ENCODE peak calls at places on chromosomes 1 and 21, in ten cellular contexts. F is DND-41, H is uterus, O is suprapubic skin, L is choroid plexus epithelial cell, R is cardiac muscle cell, X is fibroblast of mammary gland, K is BE2C, C is breast epithelium, D is cardiac fibroblast. E is an unnamed sample.

GRCh38 chr21:44612669-44613229 is 870 bp downstream of the KRTAP10-8 start:
- DNase-seq in F (no peak), H (no peak), O (no peak), L (no peak), R (no peak), X (no peak), K (no peak), C (no peak), D (no peak), E (no peak)

GRCh38 chr1:59414406-59415133 is 117.7 kb downstream of the FGGY start:
- DNase-seq in F (no peak), H (no peak), O (no peak), L (peak), R (peak), X (peak), K (peak), C (no peak), D (peak), E (no peak)

GRCh38 chr1:6392081-6392879 is 1.3 kb downstream of the ACOT7 start:
- DNase-seq in F (peak), H (no peak), O (no peak), L (no peak), R (no peak), X (no peak), K (no peak), C (no peak), D (no peak), E (no peak)

GRCh38 chr1:112515311-112516009 is 6.7 kb downstream of the WNT2B start:
- DNase-seq in F (no peak), H (no peak), O (no peak), L (peak), R (peak), X (peak), K (no peak), C (no peak), D (peak), E (no peak)

GRCh38 chr21:25964009-25964408 is 206.6 kb downstream of the APP start:
- DNase-seq in F (no peak), H (no peak), O (no peak), L (no peak), R (peak), X (peak), K (no peak), C (no peak), D (no peak), E (no peak)

GRCh38 chr1:161209790-161210409 is 5.2 kb upstream of the FCER1G start:
- DNase-seq in F (peak), H (peak), O (no peak), L (peak), R (peak), X (peak), K (peak), C (peak), D (peak), E (no peak)

GRCh38 chr1:100219879-100220278 is 29.8 kb downstream of the DBT start:
- DNase-seq in F (no peak), H (no peak), O (no peak), L (peak), R (peak), X (peak), K (no peak), C (no peak), D (peak), E (no peak)

GRCh38 chr1:94237291-94238226 is at the start of gene ARHGAP29:
- DNase-seq in F (peak), H (peak), O (peak), L (peak), R (peak), X (peak), K (peak), C (peak), D (peak), E (no peak)

GRCh38 chr1:101769520-101769919 is 227.2 kb downstream of the OLFM3 start:
- DNase-seq in F (peak), H (no peak), O (no peak), L (peak), R (peak), X (peak), K (peak), C (no peak), D (peak), E (no peak)

GRCh38 chr1:193417420-193417819 is 231.0 kb upstream of the B3GALT2 start:
- DNase-seq in F (no peak), H (peak), O (no peak), L (peak), R (peak), X (peak), K (no peak), C (no peak), D (peak), E (no peak)

GRCh38 chr1:221576268-221576667 is 165.6 kb downstream of the DUSP10 start:
- DNase-seq in F (no peak), H (no peak), O (no peak), L (peak), R (peak), X (peak), K (peak), C (no peak), D (peak), E (no peak)

GRCh38 chr21:30269803-30270530 is 12.8 kb downstream of the KRTAP24-1 start:
- DNase-seq in F (no peak), H (no peak), O (no peak), L (no peak), R (no peak), X (no peak), K (no peak), C (no peak), D (no peak), E (no peak)

DNA sequence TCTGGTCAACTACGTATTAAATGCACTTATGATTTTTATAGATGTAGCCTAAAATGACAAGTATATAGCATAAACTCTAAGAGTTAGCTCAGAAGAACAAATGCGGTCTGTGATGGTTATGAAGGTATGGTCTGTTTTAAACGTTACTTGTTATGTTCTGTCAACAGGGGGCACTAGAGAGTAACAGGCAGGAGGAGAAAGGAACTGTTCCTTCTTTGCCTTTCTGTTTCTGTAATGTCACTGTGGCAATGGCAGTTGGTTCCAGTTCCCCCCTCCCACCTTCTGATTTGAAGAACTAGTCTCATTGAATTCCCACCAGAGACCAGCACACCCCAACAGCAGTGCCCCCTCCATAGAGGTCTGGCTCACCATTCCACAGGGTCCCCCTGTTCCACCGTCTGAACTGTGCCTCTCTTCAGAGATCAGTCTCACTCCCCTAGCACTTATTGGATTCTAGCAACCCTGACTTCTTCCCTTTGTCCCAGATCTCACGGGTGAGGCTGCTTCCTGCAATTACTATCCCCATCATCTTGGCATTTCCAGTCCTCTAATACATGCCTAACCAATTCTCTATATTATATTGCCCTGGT is 14.0 kb downstream of the KRTAP24-1 start:
- DNase-seq in F (peak), H (no peak), O (no peak), L (peak), R (peak), X (peak), K (peak), C (no peak), D (no peak), E (no peak)
- TF ChIP-seq CTCF in F (peak), H (no peak), O (no peak), L (peak), R (peak), X (peak), K (peak), C (no peak), D (no peak), E (no peak)

DNA sequence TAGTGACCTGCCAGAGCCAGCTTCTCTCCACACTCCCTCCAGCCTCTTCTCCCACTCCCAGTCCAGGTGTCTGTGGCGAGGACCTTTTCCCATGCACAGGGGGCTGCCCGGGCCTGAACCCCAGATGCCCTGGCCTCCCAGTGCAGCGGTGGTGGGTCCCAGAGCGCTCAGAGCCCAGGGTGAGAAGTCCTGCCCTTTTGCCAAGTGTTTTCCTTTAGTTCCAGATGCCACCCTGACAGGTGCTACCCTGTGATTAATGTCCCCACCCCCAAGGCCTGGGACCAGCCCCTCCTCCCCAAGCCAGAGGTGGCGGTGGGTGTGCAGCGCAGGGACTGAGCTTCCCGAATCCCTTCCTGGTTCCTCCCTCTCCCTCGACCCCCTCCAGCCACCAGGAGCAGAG is 90.4 kb downstream of the PAX7 start:
- DNase-seq in F (no peak), H (no peak), O (no peak), L (no peak), R (no peak), X (no peak), K (no peak), C (no peak), D (no peak), E (no peak)
- H3K4me3 ChIP-seq in F (no peak), H (no peak), O (no peak), L (no peak), R (no peak), X (no peak), K (no peak), C (no peak), D (no peak), E (no peak)

DNA sequence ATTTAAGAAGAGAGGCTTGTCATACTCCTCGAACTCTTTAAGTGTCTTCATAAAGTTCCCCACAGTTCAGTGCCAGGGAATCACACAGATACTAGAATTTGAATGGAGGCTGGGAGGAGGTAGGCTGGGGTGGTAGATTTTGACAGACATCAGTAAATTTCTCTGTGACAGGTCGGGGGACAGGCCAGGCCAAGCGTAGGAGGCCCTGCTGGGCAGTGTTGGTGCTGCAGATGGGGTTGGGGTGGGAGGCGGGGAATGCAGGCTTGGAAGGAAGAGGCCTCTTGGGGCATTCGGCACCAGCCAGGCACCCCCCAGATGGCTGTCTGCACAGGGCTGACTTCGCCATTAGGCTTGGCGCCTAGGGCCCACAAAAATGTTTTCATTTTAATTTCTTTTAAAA is 84.0 kb downstream of the MAN1C1 start:
- DNase-seq in F (no peak), H (no peak), O (peak), L (no peak), R (no peak), X (no peak), K (peak), C (no peak), D (peak), E (no peak)
- TF ChIP-seq CTCF in F (no peak), H (peak), O (no peak), L (peak), R (peak), X (peak), K (peak), C (no peak), D (peak), E (peak)

GRCh38 chr1:1462318-1462966 is 9.1 kb upstream of the ATAD3B start:
- DNase-seq in F (no peak), H (no peak), O (no peak), L (no peak), R (peak), X (peak), K (peak), C (peak), D (peak), E (no peak)

GRCh38 chr1:1460540-1461130 is 10.9 kb upstream of the ATAD3B start:
- DNase-seq in F (no peak), H (no peak), O (no peak), L (no peak), R (no peak), X (no peak), K (no peak), C (no peak), D (no peak), E (no peak)

GRCh38 chr1:1463312-1463711 is 8.3 kb upstream of the ATAD3B start:
- DNase-seq in F (no peak), H (no peak), O (no peak), L (no peak), R (no peak), X (no peak), K (no peak), C (no peak), D (no peak), E (no peak)

DNA sequence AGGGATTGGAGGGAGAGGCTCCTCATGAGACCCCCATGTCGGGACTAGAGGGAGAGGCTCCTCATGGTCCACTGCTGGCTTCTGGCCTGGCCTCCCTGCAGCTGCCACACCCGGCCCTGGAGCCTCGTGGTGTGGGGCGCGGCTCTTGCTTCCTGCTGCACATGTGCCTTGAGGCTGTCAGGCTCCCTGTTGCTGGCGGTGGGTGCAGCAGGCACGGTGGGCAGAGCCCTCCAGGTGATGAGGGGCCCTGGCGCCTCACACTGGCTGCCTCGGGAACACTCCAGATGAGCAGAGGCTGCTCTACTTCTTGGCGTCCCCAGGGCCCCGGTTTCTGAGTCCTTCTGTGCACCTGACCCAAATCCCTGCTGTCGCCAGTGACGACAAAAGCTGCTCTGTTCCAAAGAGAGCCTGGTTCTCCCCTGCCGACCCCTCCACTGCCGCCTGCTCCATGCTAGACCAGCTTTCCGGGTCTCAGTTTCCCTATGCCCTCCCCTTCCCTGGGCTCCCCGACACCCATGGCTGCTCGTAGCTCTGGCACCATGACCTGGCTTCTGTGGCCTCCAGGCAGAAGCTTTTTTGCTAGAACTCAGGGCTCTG is 9.7 kb upstream of the ATAD3B start:
- DNase-seq in F (no peak), H (no peak), O (no peak), L (no peak), R (no peak), X (no peak), K (no peak), C (no peak), D (no peak), E (no peak)
- H3K4me3 ChIP-seq in F (no peak), H (no peak), O (no peak), L (no peak), R (no peak), X (no peak), K (peak), C (peak), D (no peak), E (no peak)

GRCh38 chr21:36419241-36419640 is 34.0 kb downstream of the CHAF1B start:
- DNase-seq in F (no peak), H (no peak), O (no peak), L (no peak), R (no peak), X (no peak), K (no peak), C (no peak), D (no peak), E (no peak)

GRCh38 chr21:36423772-36424433 is 38.7 kb downstream of the CHAF1B start:
- DNase-seq in F (no peak), H (no peak), O (no peak), L (no peak), R (no peak), X (no peak), K (no peak), C (no peak), D (no peak), E (no peak)

GRCh38 chr21:36422279-36423098 is 37.3 kb downstream of the CHAF1B start:
- DNase-seq in F (peak), H (no peak), O (no peak), L (peak), R (peak), X (peak), K (peak), C (no peak), D (peak), E (no peak)

GRCh38 chr21:36420571-36421339 is 35.6 kb downstream of the CHAF1B start:
- DNase-seq in F (no peak), H (no peak), O (no peak), L (no peak), R (no peak), X (no peak), K (no peak), C (no peak), D (no peak), E (no peak)

GRCh38 chr21:36419996-36420395 is 34.8 kb downstream of the CHAF1B start:
- DNase-seq in F (peak), H (peak), O (peak), L (peak), R (peak), X (peak), K (peak), C (peak), D (peak), E (peak)
- TF ChIP-seq CTCF in F (peak), H (peak), O (peak), L (peak), R (peak), X (peak), K (peak), C (peak), D (peak), E (peak)

GRCh38 chr1:11714831-11715574 is 20.9 kb upstream of the AGTRAP start:
- DNase-seq in F (no peak), H (no peak), O (no peak), L (no peak), R (peak), X (no peak), K (peak), C (no peak), D (no peak), E (no peak)

GRCh38 chr1:11719313-11720032 is 16.5 kb upstream of the AGTRAP start:
- DNase-seq in F (peak), H (peak), O (peak), L (peak), R (peak), X (peak), K (peak), C (peak), D (peak), E (no peak)

GRCh38 chr1:11721301-11721700 is 14.6 kb upstream of the AGTRAP start:
- DNase-seq in F (no peak), H (no peak), O (no peak), L (no peak), R (no peak), X (no peak), K (no peak), C (no peak), D (no peak), E (no peak)

GRCh38 chr1:11720523-11720922 is 15.4 kb upstream of the AGTRAP start:
- DNase-seq in F (no peak), H (no peak), O (no peak), L (no peak), R (no peak), X (no peak), K (no peak), C (no peak), D (no peak), E (no peak)

GRCh38 chr1:11720033-11720376 is 15.9 kb upstream of the AGTRAP start:
- DNase-seq in F (no peak), H (no peak), O (no peak), L (no peak), R (no peak), X (no peak), K (no peak), C (no peak), D (no peak), E (no peak)
- H3K4me3 ChIP-seq in F (no peak), H (no peak), O (no peak), L (no peak), R (no peak), X (no peak), K (peak), C (peak), D (no peak), E (no peak)

GRCh38 chr1:201267481-201268229 is 15.7 kb upstream of the PKP1 start:
- DNase-seq in F (no peak), H (no peak), O (peak), L (peak), R (no peak), X (peak), K (no peak), C (peak), D (no peak), E (no peak)
- TF ChIP-seq CTCF in F (no peak), H (no peak), O (no peak), L (no peak), R (no peak), X (no peak), K (no peak), C (no peak), D (no peak), E (no peak)

DNA sequence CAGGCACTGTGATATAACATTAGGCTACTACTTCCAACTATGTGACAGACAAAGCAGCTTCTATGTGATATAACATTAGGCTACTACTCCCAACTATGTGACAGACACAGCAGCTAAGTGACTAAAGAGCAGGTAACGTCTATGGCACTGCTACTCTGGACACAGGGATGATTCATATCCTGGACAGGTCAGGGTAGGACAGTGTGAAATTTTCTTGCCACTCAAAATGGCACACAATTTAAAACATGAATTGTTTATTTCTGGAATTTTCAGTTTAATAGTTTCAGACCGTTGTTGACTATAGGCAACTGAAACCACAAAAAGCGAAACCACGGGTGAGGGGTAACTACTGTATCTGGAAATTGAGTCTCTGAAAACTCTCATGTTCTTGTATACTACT is 5.1 kb downstream of the DTL start:
- DNase-seq in F (peak), H (no peak), O (no peak), L (no peak), R (no peak), X (no peak), K (no peak), C (no peak), D (no peak), E (no peak)
- H3K4me3 ChIP-seq in F (no peak), H (no peak), O (no peak), L (no peak), R (no peak), X (no peak), K (no peak), C (no peak), D (no peak), E (no peak)

GRCh38 chr21:46097826-46098286 is at the start of gene COL6A2:
- DNase-seq in F (no peak), H (peak), O (peak), L (peak), R (peak), X (peak), K (peak), C (peak), D (peak), E (no peak)
- TF ChIP-seq CTCF in F (no peak), H (peak), O (no peak), L (no peak), R (peak), X (no peak), K (no peak), C (no peak), D (no peak), E (no peak)

DNA sequence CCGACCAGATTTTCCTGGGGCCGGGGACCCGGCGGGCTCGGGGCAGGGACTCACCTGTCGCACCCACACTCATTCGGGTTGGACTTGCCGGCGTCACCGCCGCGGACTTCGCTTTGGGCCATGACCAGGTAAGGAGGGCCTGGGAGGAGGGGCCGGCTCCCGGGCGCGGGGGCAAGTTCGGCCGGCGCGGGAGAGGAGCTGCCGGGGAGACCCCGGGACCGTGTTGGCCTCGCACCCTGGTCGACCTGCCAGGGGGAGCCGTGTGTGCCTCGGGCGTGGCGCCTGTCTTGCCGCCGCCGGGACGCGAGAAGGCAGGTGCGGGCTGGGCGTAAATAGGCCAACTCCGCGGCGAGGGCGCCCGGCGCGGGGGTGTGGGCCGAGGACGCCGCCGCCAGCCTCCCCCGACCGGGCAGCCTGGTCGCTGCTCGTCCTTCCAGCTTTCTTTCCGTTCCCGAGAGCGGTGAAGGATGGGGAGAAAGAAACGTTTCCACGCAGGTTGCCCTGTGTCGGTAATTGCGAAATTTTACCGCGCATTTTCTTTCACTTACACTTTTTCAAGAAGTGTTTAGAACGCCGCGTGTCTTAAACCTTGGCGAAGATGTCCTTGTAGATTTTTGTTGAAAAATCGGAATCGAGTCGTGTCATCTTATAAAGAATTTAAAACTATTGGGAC is 560 bp downstream of the USP1 start:
- DNase-seq in F (no peak), H (peak), O (peak), L (peak), R (peak), X (no peak), K (no peak), C (peak), D (peak), E (no peak)
- H3K4me3 ChIP-seq in F (peak), H (peak), O (peak), L (peak), R (peak), X (peak), K (peak), C (peak), D (peak), E (peak)